ENCODE peak calls at places on chromosomes 2 and 18, in six cellular contexts. S is germinal center, E is bronchial epithelial cell, P is OCI-M1, W is T47D, F is C1 segment of cervical spinal cord. Z is an unnamed sample.

GRCh38 chr2:26298638-26299393 is 47.1 kb upstream of the SELENOI start:
- DNase-seq in S (peak), W (no peak), E (peak), P (peak), F (peak), Z (peak)

GRCh38 chr2:181680055-181680936 is at the start of gene NEUROD1:
- DNase-seq in F (no peak), S (no peak), E (no peak), P (no peak), W (no peak), Z (no peak)

GRCh38 chr2:204010611-204011560 is 74.3 kb downstream of the ICOS start:
- DNase-seq in S (no peak), W (no peak), P (no peak), E (peak), F (no peak), Z (no peak)

GRCh38 chr18:51110073-51110797 is 80.2 kb downstream of the SMAD4 start:
- DNase-seq in P (peak), E (no peak), W (peak), S (peak), F (peak), Z (peak)

GRCh38 chr2:9692392-9693137 is 61.8 kb upstream of the YWHAQ start:
- DNase-seq in F (no peak), E (no peak), W (no peak), S (no peak), P (no peak), Z (no peak)

GRCh38 chr2:96949701-96950350 is 36.6 kb downstream of the FAM178B start:
- DNase-seq in W (no peak), E (no peak), S (no peak), P (no peak), F (peak), Z (no peak)

GRCh38 chr2:7612969-7613368 is 695.8 kb downstream of the RNF144A start:
- DNase-seq in W (no peak), E (peak), S (no peak), P (no peak), F (no peak), Z (no peak)

GRCh38 chr2:54287532-54287931 is 31.5 kb upstream of the TSPYL6 start:
- DNase-seq in E (no peak), S (no peak), W (no peak), P (no peak), F (no peak), Z (no peak)

GRCh38 chr2:39631256-39631655 is 34.5 kb upstream of the TMEM178A start:
- DNase-seq in W (no peak), P (no peak), F (no peak), E (no peak), S (no peak), Z (no peak)

GRCh38 chr2:217886720-217887309 is 116.0 kb downstream of the TNS1 start:
- DNase-seq in E (peak), W (peak), S (peak), F (peak), P (peak), Z (peak)

GRCh38 chr2:148989882-148990493 is 48.5 kb upstream of the LYPD6B start:
- DNase-seq in F (no peak), W (peak), S (peak), P (peak), E (peak), Z (no peak)

GRCh38 chr2:190664240-190664639 is 15.4 kb downstream of the NAB1 start:
- DNase-seq in E (peak), F (no peak), W (no peak), S (no peak), P (no peak), Z (no peak)

Z was measured in GM06990.